ENCODE peak calls at places on chromosomes 4 and X, in seven cellular contexts. T is stomach, I is heart right ventricle, P is OCI-LY7, V is SK-N-MC, C is HCT116, M is hepatocyte. X is an unnamed sample.

GRCh38 chrX:119145241-119145653 is 17.6 kb upstream of the KIAA1210 start:
- DNase-seq in T (no peak), I (no peak), P (peak; percentile 1), V (no peak), C (peak; percentile 12), M (peak; percentile 26), X (peak; percentile 1)

GRCh38 chr4:121574618-121575017 is 122.2 kb downstream of the ANXA5 start:
- DNase-seq in T (no peak), I (no peak), P (no peak), V (no peak), C (no peak), M (no peak), X (no peak)

GRCh38 chrX:133587818-133588217 is 172.5 kb upstream of the GPC4 start:
- DNase-seq in T (no peak), I (no peak), P (no peak), V (no peak), C (no peak), M (no peak), X (no peak)

GRCh38 chr4:13701937-13702446 is 74.5 kb upstream of the BOD1L1 start:
- DNase-seq in T (no peak), I (no peak), P (no peak), V (no peak), C (peak; percentile 13), M (peak; percentile 13), X (peak; percentile 92)

GRCh38 chr4:118989098-118990080 is 100.7 kb downstream of the SYNPO2 start:
- DNase-seq in T (no peak), I (no peak), P (no peak), V (no peak), C (no peak), M (no peak), X (no peak)

GRCh38 chr4:115537387-115537786 is 424.0 kb upstream of the NDST4 start:
- DNase-seq in T (no peak), I (no peak), P (peak; percentile 1), V (peak; percentile 71), C (peak; percentile 12), M (peak; percentile 5), X (peak; percentile 5)

GRCh38 chr4:1578968-1579833 is 104.9 kb downstream of the FAM53A start:
- DNase-seq in T (peak; percentile 83), I (peak; percentile 72), P (peak; percentile 56), V (no peak), C (peak; percentile 65), M (peak; percentile 82), X (peak; percentile 53)

GRCh38 chr4:40121515-40121914 is 64.9 kb downstream of the N4BP2 start:
- DNase-seq in T (no peak), I (peak; percentile 15), P (no peak), V (no peak), C (peak; percentile 12), M (no peak), X (peak; percentile 5)

GRCh38 chrX:70013483-70014222 is 36.1 kb downstream of the AWAT2 start:
- DNase-seq in T (peak; percentile 69), I (peak; percentile 37), P (no peak), V (no peak), C (no peak), M (no peak), X (no peak)

GRCh38 chr4:122150896-122151295 is 1.2 kb upstream of the BLTP1 start:
- DNase-seq in T (no peak), I (no peak), P (peak; percentile 14), V (no peak), C (no peak), M (no peak), X (peak; percentile 9)

GRCh38 chr4:95506264-95506663 is 42.5 kb downstream of the UNC5C start:
- DNase-seq in T (no peak), I (no peak), P (no peak), V (no peak), C (peak; percentile 57), M (no peak), X (no peak)

GRCh38 chrX:9436812-9437211 is 28.0 kb upstream of the TBL1X start:
- DNase-seq in T (no peak), I (no peak), P (no peak), V (no peak), C (no peak), M (no peak), X (no peak)

GRCh38 chr4:145814246-145814645 is 124.4 kb downstream of the ZNF827 start:
- DNase-seq in T (no peak), I (no peak), P (no peak), V (no peak), C (no peak), M (no peak), X (no peak)

GRCh38 chr4:168394556-168394955 is 76.0 kb upstream of the DDX60 start:
- DNase-seq in T (no peak), I (no peak), P (no peak), V (no peak), C (no peak), M (no peak), X (peak; percentile 47)

GRCh38 chr4:83255584-83255983 is 29.0 kb downstream of the COQ2 start:
- DNase-seq in T (no peak), I (no peak), P (no peak), V (peak; percentile 55), C (peak; percentile 70), M (peak; percentile 56), X (peak; percentile 93)

GRCh38 chr4:177562859-177563258 is 120.6 kb upstream of the AGA start:
- DNase-seq in T (no peak), I (no peak), P (no peak), V (no peak), C (no peak), M (no peak), X (no peak)

GRCh38 chr4:147933316-147933715 is 201.4 kb downstream of the ARHGAP10 start:
- DNase-seq in T (no peak), I (no peak), P (peak; percentile 2), V (no peak), C (no peak), M (no peak), X (no peak)

GRCh38 chr4:2834001-2834921 is 9.4 kb upstream of the ADD1 start:
- DNase-seq in T (peak; percentile 21), I (no peak), P (no peak), V (no peak), C (no peak), M (peak; percentile 3), X (no peak)

GRCh38 chr4:22389240-22389871 is 126.5 kb downstream of the ADGRA3 start:
- DNase-seq in T (peak; percentile 45), I (peak; percentile 25), P (peak; percentile 51), V (no peak), C (peak; percentile 48), M (peak; percentile 83), X (peak; percentile 70)

GRCh38 chr4:38914859-38915258 is 47.3 kb downstream of the FAM114A1 start:
- DNase-seq in T (no peak), I (no peak), P (peak; percentile 25), V (no peak), C (no peak), M (no peak), X (no peak)

GRCh38 chr4:14169460-14169859 is 541.9 kb upstream of the BOD1L1 start:
- DNase-seq in T (no peak), I (no peak), P (no peak), V (no peak), C (no peak), M (no peak), X (peak; percentile 10)

GRCh38 chr4:22897520-22898108 is 204.9 kb downstream of the GBA3 start:
- DNase-seq in T (peak; percentile 28), I (no peak), P (peak; percentile 27), V (no peak), C (peak; percentile 3), M (peak; percentile 57), X (peak; percentile 56)

GRCh38 chrX:36407886-36408285 is 488.4 kb downstream of the CFAP47 start:
- DNase-seq in T (no peak), I (no peak), P (no peak), V (no peak), C (no peak), M (peak; percentile 6), X (peak; percentile 56)

GRCh38 chr4:135418353-135418752 is 1216.8 kb upstream of the PABPC4L start:
- DNase-seq in T (no peak), I (no peak), P (peak; percentile 0), V (no peak), C (peak; percentile 37), M (no peak), X (no peak)

GRCh38 chrX:153406903-153407302 is 4.4 kb upstream of the ZFP92 start:
- DNase-seq in T (no peak), I (no peak), P (no peak), V (no peak), C (no peak), M (no peak), X (no peak)

GRCh38 chrX:134706138-134706537 is 47.9 kb upstream of the PLAC1 start:
- DNase-seq in T (no peak), I (no peak), P (no peak), V (no peak), C (no peak), M (no peak), X (no peak)

GRCh38 chr4:172865531-172866127 is 303.0 kb upstream of the GALNT7 start:
- DNase-seq in T (no peak), I (no peak), P (no peak), V (no peak), C (no peak), M (no peak), X (no peak)

DNA sequence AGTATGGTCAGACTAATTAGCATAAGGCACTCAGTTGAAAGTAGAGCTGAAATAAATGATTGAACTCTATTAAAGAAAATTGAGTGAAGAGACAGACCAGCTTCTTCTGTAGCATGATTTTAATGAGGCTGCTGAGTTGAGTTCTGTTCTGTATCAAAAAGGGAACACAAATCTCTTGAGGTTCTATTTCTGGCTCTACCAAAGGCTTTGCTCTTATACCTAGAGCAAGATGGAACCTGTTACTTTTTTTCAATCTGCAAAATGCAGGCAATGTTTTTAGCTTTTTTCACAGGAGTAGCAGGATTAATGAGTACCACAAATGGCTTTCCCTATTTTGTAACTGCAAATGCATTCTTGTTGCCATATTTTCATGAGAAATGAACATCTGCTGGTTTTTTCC is 4.2 kb upstream of the ERVMER34-1 start:
- DNase-seq in T (no peak), I (no peak), P (no peak), V (no peak), C (no peak), M (no peak), X (no peak)
- H3K27ac ChIP-seq in T (no peak overlapping the region), I (no peak overlapping the region), P (no peak overlapping the region), V (no peak overlapping the region), C (no peak overlapping the region), M (no peak overlapping the region), X (no peak overlapping the region)

GRCh38 chr4:127304356-127304755 is 328.4 kb upstream of the INTU start:
- DNase-seq in T (no peak), I (peak; percentile 8), P (no peak), V (no peak), C (no peak), M (no peak), X (peak; percentile 0)
- H3K9me3 ChIP-seq in T (peaks cover 16% of the 10 kb centered on the region), I (peaks cover 8% of the 10 kb centered on the region), P (no peaks in the 10 kb centered on the region), V (no peaks in the 10 kb centered on the region), C (no peaks in the 10 kb centered on the region), M (no peaks in the 10 kb centered on the region), X (no peaks in the 10 kb centered on the region)

GRCh38 chrX:101348452-101349222 is at the start of gene TIMM8A:
- DNase-seq in T (peak; percentile 78), I (peak; percentile 78), P (peak; percentile 84), V (no peak), C (peak; percentile 24), M (peak; percentile 85), X (peak; percentile 82)

GRCh38 chrX:101347859-101348451 is 587 bp downstream of the TIMM8A start:
- DNase-seq in T (no peak), I (peak; percentile 2), P (no peak), V (no peak), C (no peak), M (peak; percentile 13), X (peak; percentile 9)
- H3K36me3 ChIP-seq in T (no peaks in the 10 kb centered on the region), I (peaks cover 20% of the 10 kb centered on the region), P (peaks cover 76% of the 10 kb centered on the region), V (peaks cover 12% of the 10 kb centered on the region), C (no peaks in the 10 kb centered on the region), M (no peaks in the 10 kb centered on the region), X (no peaks in the 10 kb centered on the region)

GRCh38 chr4:114474401-114474800 is 124.2 kb upstream of the UGT8 start:
- DNase-seq in T (no peak), I (no peak), P (no peak), V (no peak), C (no peak), M (no peak), X (no peak)
- H3K27ac ChIP-seq in T (no peak overlapping the region), I (no peak overlapping the region), P (no peak overlapping the region), V (no peak overlapping the region), C (no peak overlapping the region), M (no peak overlapping the region), X (no peak overlapping the region)

X was measured in small intestine.